ENCODE peak calls at places on chromosome 16, in five cellular contexts. A, S, F, H and E are unnamed samples.

GRCh38 chr16:57786632-57787518 is 15.4 kb downstream of the KIFC3 start:
- DNase-seq in A (no peak), S (no peak), F (no peak), H (no peak), E (peak)

GRCh38 chr16:10240854-10241613 is 58.8 kb upstream of the GRIN2A start:
- DNase-seq in A (no peak), S (no peak), F (no peak), H (no peak), E (no peak)

GRCh38 chr16:68538880-68539701 is at the start of gene ZFP90:
- DNase-seq in A (peak), S (peak), F (peak), H (peak), E (peak)

GRCh38 chr16:79703066-79703465 is 102.5 kb upstream of the MAF start:
- DNase-seq in A (no peak), S (no peak), F (no peak), H (no peak), E (no peak)

GRCh38 chr16:27644165-27644564 is 94.2 kb downstream of the KATNIP start:
- DNase-seq in A (no peak), S (no peak), F (no peak), H (no peak), E (no peak)

GRCh38 chr16:66539628-66540469 is 10.1 kb downstream of the TK2 start:
- DNase-seq in A (no peak), S (no peak), F (no peak), H (no peak), E (peak)

GRCh38 chr16:8229011-8229520 is 361.2 kb downstream of the TMEM114 start:
- DNase-seq in A (no peak), S (no peak), F (no peak), H (no peak), E (no peak)

GRCh38 chr16:58462997-58463891 is 36.7 kb upstream of the NDRG4 start:
- DNase-seq in A (peak), S (no peak), F (no peak), H (no peak), E (no peak)

GRCh38 chr16:88924834-88925539 is 52.0 kb downstream of the CBFA2T3 start:
- DNase-seq in A (peak), S (peak), F (no peak), H (no peak), E (no peak)

GRCh38 chr16:87420401-87421368 is 28.5 kb downstream of the MAP1LC3B start:
- DNase-seq in A (no peak), S (no peak), F (no peak), H (no peak), E (no peak)
- TF ChIP-seq CTCF in A (peak), S (no peak), F (no peak), H (peak), E (no peak)

GRCh38 chr16:85208181-85208580 is 95.9 kb upstream of the CIBAR2 start:
- DNase-seq in A (no peak), S (no peak), F (peak), H (no peak), E (no peak)
- TF ChIP-seq CTCF in A (no peak), S (no peak), F (no peak), H (no peak), E (no peak)

GRCh38 chr16:81482329-81483063 is 37.9 kb downstream of the CMIP start:
- DNase-seq in A (no peak), S (no peak), F (no peak), H (no peak), E (no peak)
- TF ChIP-seq CTCF in A (no peak), S (no peak), F (no peak), H (no peak), E (no peak)

GRCh38 chr16:54432481-54433229 is 146.1 kb upstream of the IRX3 start:
- DNase-seq in A (peak), S (no peak), F (no peak), H (no peak), E (peak)
- TF ChIP-seq CTCF in A (no peak), S (no peak), F (no peak), H (no peak), E (peak)